ENCODE peak calls at places on chromosome 9, in eight cellular contexts. O is neural progenitor cell, B is ovary, D is lower lobe of right lung, J is tibial artery, H is NT2/D1, N is Caco-2, Z is mammary epithelial cell. T is an unnamed sample. For H3K4me1, the result is how much of the 10 kb centered on the place peaks cover.

GRCh38 chr9:88775559-88775958 is 215.7 kb upstream of the S1PR3 start:
- DNase-seq in O (no peak), B (no peak), D (no peak), J (no peak), H (no peak), N (no peak), Z (peak), T (no peak)

GRCh38 chr9:90433398-90433890 is 209.2 kb downstream of the DIRAS2 start:
- DNase-seq in O (peak), B (no peak), D (peak), J (no peak), H (peak), N (peak), Z (peak), T (no peak)

GRCh38 chr9:882416-882931 is 41.0 kb downstream of the DMRT1 start:
- DNase-seq in O (no peak), B (no peak), D (no peak), J (no peak), H (peak), N (peak), Z (no peak), T (no peak)

GRCh38 chr9:131734165-131734610 is 5.7 kb downstream of the RAPGEF1 start:
- DNase-seq in O (no peak), B (no peak), D (peak), J (no peak), H (no peak), N (no peak), Z (peak), T (no peak)

GRCh38 chr9:89139450-89139849 is 39.2 kb downstream of the SHC3 start:
- DNase-seq in O (no peak), B (no peak), D (no peak), J (no peak), H (no peak), N (no peak), Z (no peak), T (no peak)

GRCh38 chr9:89993678-89994630 is 389.1 kb downstream of the GADD45G start:
- DNase-seq in O (no peak), B (no peak), D (peak), J (no peak), H (no peak), N (peak), Z (no peak), T (peak)

GRCh38 chr9:20191239-20191840 is 402.5 kb upstream of the SLC24A2 start:
- DNase-seq in O (no peak), B (no peak), D (no peak), J (no peak), H (no peak), N (no peak), Z (no peak), T (no peak)

GRCh38 chr9:70262384-70262783 is 3.6 kb downstream of the SMC5 start:
- DNase-seq in O (no peak), B (no peak), D (no peak), J (no peak), H (no peak), N (no peak), Z (no peak), T (no peak)

GRCh38 chr9:118570076-118570475 is 799.2 kb downstream of the BRINP1 start:
- DNase-seq in O (no peak), B (no peak), D (no peak), J (no peak), H (no peak), N (no peak), Z (no peak), T (no peak)

GRCh38 chr9:131503626-131504465 is 1.1 kb downstream of the POMT1 start:
- DNase-seq in O (peak), B (no peak), D (no peak), J (no peak), H (no peak), N (peak), Z (peak), T (no peak)

GRCh38 chr9:102273952-102274351 is 535.5 kb upstream of the GRIN3A start:
- DNase-seq in O (no peak), B (no peak), D (no peak), J (no peak), H (no peak), N (no peak), Z (no peak), T (no peak)

GRCh38 chr9:138099803-138100598 is 222.4 kb downstream of the CACNA1B start:
- DNase-seq in O (no peak), B (no peak), D (peak), J (no peak), H (no peak), N (no peak), Z (no peak), T (no peak)

GRCh38 chr9:34996181-34996904 is 6.8 kb downstream of the DNAJB5 start:
- DNase-seq in O (no peak), B (no peak), D (no peak), J (no peak), H (no peak), N (no peak), Z (no peak), T (peak)
- H3K4me1 ChIP-seq in O (under half), B (under half), D (under half), J (half or more), H (under half), N (under half), Z (under half), T (under half)

GRCh38 chr9:5628530-5629311 is at the start of gene RIC1:
- DNase-seq in O (peak), B (peak), D (peak), J (peak), H (peak), N (peak), Z (peak), T (peak)

GRCh38 chr9:5628183-5628529 is 751 bp upstream of the RIC1 start:
- DNase-seq in O (no peak), B (no peak), D (no peak), J (no peak), H (no peak), N (no peak), Z (no peak), T (no peak)

GRCh38 chr9:5625916-5626315 is 3.0 kb upstream of the RIC1 start:
- DNase-seq in O (no peak), B (no peak), D (no peak), J (no peak), H (no peak), N (no peak), Z (no peak), T (no peak)

GRCh38 chr9:5624655-5625054 is 4.3 kb upstream of the RIC1 start:
- DNase-seq in O (no peak), B (no peak), D (no peak), J (no peak), H (no peak), N (no peak), Z (no peak), T (no peak)

DNA sequence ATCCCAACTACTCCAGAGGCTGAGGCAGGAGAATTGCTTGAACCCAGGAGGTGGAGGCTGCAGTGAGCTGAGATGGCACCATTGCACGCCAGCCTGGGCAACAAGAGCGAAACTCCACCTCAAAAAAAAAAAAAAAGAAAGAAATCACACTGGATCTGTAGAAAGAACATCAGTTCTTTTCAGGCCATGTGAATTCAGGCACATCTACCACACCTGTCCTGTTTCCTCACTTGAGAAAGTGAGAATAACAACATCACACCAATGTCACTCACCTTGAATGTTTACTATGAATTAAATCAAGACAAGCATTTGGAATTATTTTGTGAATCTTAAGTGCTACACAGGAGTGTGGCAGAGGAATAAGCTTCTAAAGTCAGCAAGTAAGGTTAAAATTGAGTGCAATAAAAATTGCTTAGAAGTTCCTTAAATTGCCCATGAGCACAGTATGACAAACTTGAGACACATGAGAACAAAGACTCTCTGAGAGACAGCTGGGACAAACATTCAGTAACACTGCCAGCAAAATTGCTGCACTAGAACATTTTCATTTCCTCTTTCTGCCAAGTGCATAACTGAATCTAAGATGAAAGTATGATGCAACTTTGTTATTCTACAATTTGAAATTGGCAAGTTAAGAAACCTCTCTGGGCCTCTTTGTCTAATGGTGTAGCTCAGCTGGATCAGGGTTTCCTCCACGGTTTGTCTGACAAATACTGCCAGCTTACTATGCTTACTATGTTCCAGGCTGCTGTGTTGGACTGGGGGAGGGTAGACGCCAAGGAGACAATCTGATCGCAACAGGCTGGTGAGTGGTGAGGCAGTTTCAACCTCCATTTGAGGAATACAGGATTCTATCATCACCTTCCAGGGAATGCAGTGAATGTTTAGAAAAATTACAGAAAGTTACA is 1.9 kb upstream of the RIC1 start:
- DNase-seq in O (no peak), B (no peak), D (no peak), J (peak), H (no peak), N (no peak), Z (peak), T (peak)
- H3K4me1 ChIP-seq in O (under half), B (under half), D (half or more), J (half or more), H (under half), N (under half), Z (under half), T (under half)

DNA sequence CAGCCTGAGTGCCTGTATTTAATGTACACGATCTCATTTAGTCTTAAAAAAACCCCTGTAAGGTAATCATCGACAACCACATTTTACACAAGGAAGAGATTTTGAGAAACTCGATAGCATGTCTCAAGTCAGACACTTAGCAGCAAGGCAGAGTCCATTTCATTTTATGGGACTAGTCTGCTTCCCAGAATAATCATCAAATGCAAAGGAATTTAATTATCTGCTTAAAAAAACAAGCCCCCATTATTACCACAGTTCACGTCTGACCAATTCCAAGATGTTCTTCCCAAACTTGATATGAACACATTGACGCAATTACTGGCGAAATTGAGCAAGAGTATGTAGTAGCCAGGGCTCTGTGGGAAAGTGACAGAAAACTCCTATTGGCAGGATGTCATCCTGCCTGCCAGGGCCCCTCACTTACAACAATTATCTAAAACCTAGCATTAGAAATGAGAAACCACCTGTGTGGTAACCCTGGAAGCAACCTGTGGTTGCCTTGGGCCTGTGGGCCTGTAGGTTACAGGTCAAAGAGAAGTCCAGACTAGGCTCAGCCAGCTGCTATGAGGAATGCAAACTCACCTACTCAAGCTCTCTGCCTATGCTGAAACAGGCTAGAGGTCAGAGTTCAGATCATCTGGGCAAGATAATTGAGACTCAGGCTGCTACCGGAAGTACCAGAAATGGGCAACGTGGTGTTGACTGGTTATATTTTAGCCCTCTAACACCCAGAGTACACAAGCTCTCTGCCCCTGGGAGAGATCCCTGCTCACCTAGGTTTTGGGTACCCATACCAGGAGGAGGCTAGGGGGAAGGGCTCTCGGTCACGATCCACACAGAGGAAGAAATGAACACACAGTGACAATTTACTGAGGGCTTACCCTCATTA is 1.6 kb downstream of the B4GALT1 start:
- DNase-seq in O (no peak), B (peak), D (no peak), J (peak), H (no peak), N (peak), Z (peak), T (peak)
- H3K4me1 ChIP-seq in O (under half), B (under half), D (half or more), J (under half), H (under half), N (half or more), Z (half or more), T (half or more)

GRCh38 chr9:98922721-98923435 is 20.8 kb upstream of the COL15A1 start:
- DNase-seq in O (no peak), B (no peak), D (no peak), J (no peak), H (no peak), N (no peak), Z (no peak), T (no peak)

GRCh38 chr9:98924971-98925820 is 18.5 kb upstream of the COL15A1 start:
- DNase-seq in O (no peak), B (no peak), D (no peak), J (no peak), H (no peak), N (no peak), Z (no peak), T (no peak)

GRCh38 chr9:98921740-98922139 is 22.0 kb upstream of the COL15A1 start:
- DNase-seq in O (no peak), B (no peak), D (no peak), J (no peak), H (no peak), N (no peak), Z (no peak), T (no peak)

GRCh38 chr9:98926016-98926415 is 17.7 kb upstream of the COL15A1 start:
- DNase-seq in O (no peak), B (no peak), D (no peak), J (no peak), H (no peak), N (no peak), Z (no peak), T (no peak)

GRCh38 chr9:98923724-98924123 is 20.0 kb upstream of the COL15A1 start:
- DNase-seq in O (peak), B (no peak), D (no peak), J (no peak), H (no peak), N (no peak), Z (no peak), T (no peak)
- H3K4me1 ChIP-seq in O (under half), B (under half), D (under half), J (under half), H (under half), N (under half), Z (under half), T (under half)

GRCh38 chr9:84622981-84623380 is 46.5 kb upstream of the NTRK2 start:
- DNase-seq in O (no peak), B (no peak), D (no peak), J (no peak), H (no peak), N (no peak), Z (no peak), T (no peak)
- H3K4me1 ChIP-seq in O (under half), B (under half), D (under half), J (under half), H (under half), N (under half), Z (under half), T (under half)

GRCh38 chr9:68955281-68955680 is 58.6 kb downstream of the PRKACG start:
- DNase-seq in O (no peak), B (no peak), D (no peak), J (no peak), H (no peak), N (no peak), Z (no peak), T (no peak)
- H3K4me1 ChIP-seq in O (under half), B (under half), D (under half), J (under half), H (under half), N (under half), Z (under half), T (under half)